ENCODE peak calls at places on chromosome 2, in seven cellular contexts. Y is IMR-90, E is H9, L is neuronal stem cell, I is H1, O is mesenchymal stem cell, C is trophoblast cell. U is an unnamed sample.

GRCh38 chr2:232146294-232146693 is 184.8 kb downstream of the DIS3L2 start:
- DNase-seq in Y (peak; percentile 86), E (no peak), L (no peak), I (no peak), O (no peak), C (peak; percentile 53), U (no peak)

GRCh38 chr2:188369365-188369764 is 77.7 kb downstream of the GULP1 start:
- DNase-seq in Y (peak; percentile 45), E (no peak), L (peak; percentile 14), I (no peak), O (peak; percentile 57), C (peak; percentile 75), U (peak; percentile 69)

GRCh38 chr2:23366720-23367119 is 18.3 kb upstream of the KLHL29 start:
- DNase-seq in Y (no peak), E (no peak), L (no peak), I (no peak), O (no peak), C (peak; percentile 65), U (no peak)

GRCh38 chr2:217555075-217555876 is 447.5 kb downstream of the TNS1 start:
- DNase-seq in Y (no peak), E (peak; percentile 72), L (no peak), I (peak; percentile 15), O (peak; percentile 20), C (no peak), U (peak; percentile 67)

GRCh38 chr2:218396688-218397501 is 2.8 kb upstream of the CTDSP1 start:
- DNase-seq in Y (peak; percentile 67), E (peak; percentile 55), L (peak; percentile 38), I (no peak), O (peak; percentile 79), C (peak; percentile 42), U (peak; percentile 69)

GRCh38 chr2:229715895-229716507 is 1.6 kb upstream of the DNER start:
- DNase-seq in Y (no peak), E (peak; percentile 55), L (peak; percentile 18), I (no peak), O (no peak), C (peak; percentile 22), U (peak; percentile 62)

GRCh38 chr2:49037197-49037596 is 117.1 kb downstream of the FSHR start:
- DNase-seq in Y (no peak), E (no peak), L (no peak), I (no peak), O (no peak), C (no peak), U (no peak)

GRCh38 chr2:70960833-70961647 is 17.4 kb upstream of the ANKRD53 start:
- DNase-seq in Y (no peak), E (peak; percentile 72), L (no peak), I (no peak), O (no peak), C (peak; percentile 79), U (peak; percentile 45)

GRCh38 chr2:158251356-158251755 is 149.7 kb downstream of the UPP2 start:
- DNase-seq in Y (no peak), E (no peak), L (no peak), I (no peak), O (no peak), C (no peak), U (no peak)

GRCh38 chr2:23703583-23704385 is 223.1 kb downstream of the ATAD2B start:
- DNase-seq in Y (no peak), E (peak; percentile 35), L (no peak), I (no peak), O (no peak), C (no peak), U (no peak)

GRCh38 chr2:39719317-39719716 is 53.6 kb downstream of the TMEM178A start:
- DNase-seq in Y (no peak), E (no peak), L (no peak), I (no peak), O (no peak), C (no peak), U (no peak)

GRCh38 chr2:175205523-175205922 is 24.0 kb upstream of the ATP5MC3 start:
- DNase-seq in Y (peak; percentile 41), E (no peak), L (no peak), I (no peak), O (peak; percentile 26), C (peak; percentile 4), U (no peak)

GRCh38 chr2:172613035-172613434 is 57.1 kb downstream of the PDK1 start:
- DNase-seq in Y (peak; percentile 48), E (peak; percentile 52), L (no peak), I (no peak), O (peak; percentile 28), C (peak; percentile 75), U (peak; percentile 59)

GRCh38 chr2:151071906-151072305 is 189.8 kb downstream of the RBM43 start:
- DNase-seq in Y (peak; percentile 35), E (no peak), L (no peak), I (no peak), O (no peak), C (no peak), U (no peak)

GRCh38 chr2:70553584-70554337 is at the start of gene TGFA:
- DNase-seq in Y (no peak), E (peak; percentile 94), L (peak; percentile 74), I (peak; percentile 66), O (peak; percentile 26), C (peak; percentile 63), U (peak; percentile 90)

GRCh38 chr2:232854082-232854481 is 16.0 kb upstream of the SNORC start:
- DNase-seq in Y (peak; percentile 88), E (no peak), L (no peak), I (no peak), O (peak; percentile 90), C (peak; percentile 13), U (no peak)

GRCh38 chr2:197500503-197501179 is 462 bp downstream of the HSPE1 start:
- DNase-seq in Y (peak; percentile 5), E (no peak), L (peak; percentile 4), I (no peak), O (peak; percentile 46), C (peak; percentile 28), U (no peak)

GRCh38 chr2:215577356-215577755 is 141.5 kb upstream of the FN1 start:
- DNase-seq in Y (peak; percentile 79), E (no peak), L (no peak), I (no peak), O (no peak), C (no peak), U (no peak)

GRCh38 chr2:30601375-30601774 is 154.3 kb downstream of the LCLAT1 start:
- DNase-seq in Y (no peak), E (no peak), L (no peak), I (no peak), O (no peak), C (no peak), U (no peak)

GRCh38 chr2:189674374-189675112 is at the start of gene ANKAR:
- DNase-seq in Y (peak; percentile 90), E (peak; percentile 89), L (peak; percentile 79), I (peak; percentile 83), O (peak; percentile 85), C (peak; percentile 94), U (peak; percentile 94)

DNA sequence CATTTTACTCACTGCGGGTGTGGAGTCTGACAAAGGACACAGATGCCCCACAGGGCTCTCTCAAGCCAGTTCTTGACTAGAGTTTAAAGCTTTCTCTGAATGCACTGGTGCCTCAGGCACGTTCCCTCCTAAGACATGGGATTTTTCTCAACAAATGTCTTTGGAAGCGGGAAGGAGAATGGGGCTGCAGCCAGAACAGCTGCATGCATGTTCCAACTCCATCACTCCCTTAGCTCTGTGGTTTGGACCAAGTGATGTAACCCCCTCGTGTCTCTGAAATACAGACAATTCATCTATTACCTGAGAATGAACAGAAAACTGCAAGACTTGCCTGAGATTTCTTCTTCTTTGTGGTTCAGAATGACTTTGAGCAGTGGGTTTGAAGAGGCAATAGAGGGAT is 141.7 kb upstream of the SERPINE2 start:
- DNase-seq in Y (no peak), E (no peak), L (no peak), I (no peak), O (no peak), C (peak; percentile 5), U (no peak)
- H2BK120ac ChIP-seq in Y (no peak overlapping the region), E (no peak overlapping the region), L (no peak overlapping the region), I (no peak overlapping the region), O (no peak overlapping the region), C (no peak overlapping the region), U (no peak overlapping the region)

GRCh38 chr2:180944372-180944771 is 36.0 kb upstream of the UBE2E3 start:
- DNase-seq in Y (no peak), E (no peak), L (no peak), I (no peak), O (no peak), C (no peak), U (no peak)

GRCh38 chr2:180934911-180935310 is 45.5 kb upstream of the UBE2E3 start:
- DNase-seq in Y (no peak), E (no peak), L (no peak), I (no peak), O (no peak), C (peak; percentile 93), U (no peak)

GRCh38 chr2:180943275-180943674 is 37.1 kb upstream of the UBE2E3 start:
- DNase-seq in Y (no peak), E (no peak), L (no peak), I (no peak), O (no peak), C (peak; percentile 42), U (no peak)

GRCh38 chr2:180933332-180933731 is 47.1 kb upstream of the UBE2E3 start:
- DNase-seq in Y (no peak), E (no peak), L (no peak), I (no peak), O (no peak), C (no peak), U (no peak)

GRCh38 chr2:180938419-180938818 is 42.0 kb upstream of the UBE2E3 start:
- DNase-seq in Y (peak; percentile 79), E (no peak), L (no peak), I (no peak), O (peak; percentile 71), C (no peak), U (no peak)
- H2BK120ac ChIP-seq in Y (no peak overlapping the region), E (no peak overlapping the region), L (no peak overlapping the region), I (no peak overlapping the region), O (no peak overlapping the region), C (no peak overlapping the region), U (no peak overlapping the region)

GRCh38 chr2:78541088-78541450 is 484.4 kb upstream of the REG3G start:
- DNase-seq in Y (no peak), E (no peak), L (no peak), I (no peak), O (no peak), C (no peak), U (no peak)

GRCh38 chr2:78541451-78542267 is 483.8 kb upstream of the REG3G start:
- DNase-seq in Y (no peak), E (peak; percentile 88), L (no peak), I (no peak), O (no peak), C (no peak), U (no peak)

GRCh38 chr2:78535395-78535794 is 490.1 kb upstream of the REG3G start:
- DNase-seq in Y (no peak), E (no peak), L (no peak), I (no peak), O (no peak), C (no peak), U (no peak)

DNA sequence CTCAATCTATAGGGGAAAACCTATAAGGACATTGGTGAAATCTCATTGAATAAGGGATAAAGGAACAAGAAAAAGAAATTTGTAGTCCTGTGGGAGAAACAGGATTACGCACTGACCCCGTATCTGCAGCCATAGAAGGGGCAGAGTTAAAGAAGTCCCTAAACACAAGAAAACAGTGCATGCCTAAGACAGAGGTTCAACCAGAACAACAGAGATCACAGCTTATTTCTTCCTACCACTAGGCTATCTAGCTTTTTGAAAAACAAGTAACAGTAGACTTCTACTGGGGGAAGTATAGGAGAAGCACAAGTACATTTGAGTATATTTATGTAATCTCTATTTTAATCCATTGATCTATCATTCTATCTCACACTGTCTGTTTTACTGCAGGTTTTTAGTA is 485.2 kb upstream of the REG3G start:
- DNase-seq in Y (no peak), E (no peak), L (no peak), I (no peak), O (no peak), C (no peak), U (no peak)
- H2BK120ac ChIP-seq in Y (no peak overlapping the region), E (no peak overlapping the region), L (no peak overlapping the region), I (no peak overlapping the region), O (no peak overlapping the region), C (no peak overlapping the region), U (no peak overlapping the region)

GRCh38 chr2:160203007-160203406 is 2.9 kb upstream of the ITGB6 start:
- DNase-seq in Y (no peak), E (no peak), L (no peak), I (no peak), O (no peak), C (no peak), U (no peak)
- H2BK120ac ChIP-seq in Y (no peak overlapping the region), E (no peak overlapping the region), L (no peak overlapping the region), I (no peak overlapping the region), O (no peak overlapping the region), C (no peak overlapping the region), U (no peak overlapping the region)

U was measured in mesendoderm.